ENCODE peak calls at places on chromosome 2, in seven cellular contexts. N, U, C, M, Q, G and D are unnamed samples.

GRCh38 chr2:189751080-189751658 is 11.4 kb downstream of the OSGEPL1 start:
- DNase-seq in N (peak), M (peak), U (peak), C (no peak), Q (peak), G (no peak), D (peak)

GRCh38 chr2:7012141-7012809 is 95.1 kb downstream of the RNF144A start:
- DNase-seq in Q (no peak), G (no peak), U (no peak), M (no peak), N (peak), C (no peak), D (no peak)

GRCh38 chr2:225190987-225191386 is 148.7 kb upstream of the DOCK10 start:
- DNase-seq in Q (no peak), U (no peak), M (no peak), C (no peak), G (no peak), N (no peak), D (no peak)

GRCh38 chr2:128783896-128784295 is 465.2 kb upstream of the HS6ST1 start:
- DNase-seq in G (peak), C (no peak), U (no peak), Q (no peak), N (no peak), M (no peak), D (no peak)

GRCh38 chr2:81299841-81300240 is 995.3 kb upstream of the LRRTM1 start:
- DNase-seq in G (no peak), M (no peak), U (no peak), C (no peak), N (no peak), Q (no peak), D (no peak)

GRCh38 chr2:10002087-10002486 is 41.3 kb upstream of the KLF11 start:
- DNase-seq in U (no peak), N (no peak), M (no peak), C (no peak), G (no peak), Q (no peak), D (no peak)

GRCh38 chr2:168025487-168026203 is 221.8 kb downstream of the STK39 start:
- DNase-seq in M (peak), G (no peak), Q (peak), C (no peak), U (no peak), N (no peak), D (no peak)

GRCh38 chr2:168146892-168147810 is 100.2 kb downstream of the STK39 start:
- DNase-seq in G (no peak), N (no peak), C (no peak), U (no peak), M (no peak), Q (no peak), D (no peak)

GRCh38 chr2:145617420-145617819 is 1097.5 kb upstream of the ZEB2 start:
- DNase-seq in C (no peak), M (no peak), U (no peak), N (no peak), Q (no peak), G (no peak), D (no peak)

GRCh38 chr2:230995821-230996220 is at the start of gene SPATA3:
- DNase-seq in C (no peak), G (no peak), Q (no peak), M (no peak), U (no peak), N (no peak), D (no peak)

GRCh38 chr2:207490441-207490840 is 39.3 kb upstream of the CREB1 start:
- DNase-seq in N (no peak), M (no peak), C (no peak), U (no peak), G (no peak), Q (no peak), D (no peak)

DNA sequence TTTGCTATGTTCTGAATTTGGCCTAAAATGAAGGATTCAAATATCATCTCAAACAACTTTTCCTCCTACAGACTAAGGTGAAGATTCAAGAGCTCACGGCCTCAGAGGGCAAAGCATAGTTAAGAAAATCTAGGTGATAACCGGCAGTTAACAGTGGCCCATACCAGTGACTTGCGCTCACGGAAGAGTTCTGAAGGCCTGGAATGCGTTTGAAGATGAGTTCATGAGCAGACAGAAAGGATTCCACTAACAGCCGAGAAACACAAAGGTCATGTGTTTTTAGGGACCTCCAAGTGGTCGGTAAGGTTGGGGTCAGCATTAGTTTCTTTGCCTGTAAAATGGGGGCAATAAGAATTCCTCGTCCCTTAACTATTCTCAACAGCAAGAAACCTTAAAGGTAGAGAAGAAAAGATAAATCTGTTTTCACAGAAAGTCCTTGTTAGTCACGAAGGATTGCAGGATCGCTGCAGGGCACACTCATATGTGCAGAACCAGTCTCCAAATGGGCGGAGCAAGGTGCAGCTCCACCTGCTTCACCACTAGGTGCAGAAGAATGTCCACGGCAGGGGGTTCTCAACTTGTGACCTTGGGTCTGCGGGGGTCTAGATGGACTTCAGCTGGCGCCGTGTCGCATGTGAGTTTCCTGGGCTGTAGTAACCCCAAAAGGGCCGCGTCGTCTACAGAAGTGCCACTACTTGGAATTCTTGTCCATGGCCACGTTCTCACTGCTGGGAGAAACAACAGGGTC is 708 bp upstream of the RPIA start:
- DNase-seq in U (no peak), M (peak), N (no peak), Q (no peak), C (peak), G (peak), D (peak)
- TF ChIP-seq CTCF in U (no peak), M (no peak), N (peak), Q (no peak), C (no peak), G (no peak), D (no peak)

DNA sequence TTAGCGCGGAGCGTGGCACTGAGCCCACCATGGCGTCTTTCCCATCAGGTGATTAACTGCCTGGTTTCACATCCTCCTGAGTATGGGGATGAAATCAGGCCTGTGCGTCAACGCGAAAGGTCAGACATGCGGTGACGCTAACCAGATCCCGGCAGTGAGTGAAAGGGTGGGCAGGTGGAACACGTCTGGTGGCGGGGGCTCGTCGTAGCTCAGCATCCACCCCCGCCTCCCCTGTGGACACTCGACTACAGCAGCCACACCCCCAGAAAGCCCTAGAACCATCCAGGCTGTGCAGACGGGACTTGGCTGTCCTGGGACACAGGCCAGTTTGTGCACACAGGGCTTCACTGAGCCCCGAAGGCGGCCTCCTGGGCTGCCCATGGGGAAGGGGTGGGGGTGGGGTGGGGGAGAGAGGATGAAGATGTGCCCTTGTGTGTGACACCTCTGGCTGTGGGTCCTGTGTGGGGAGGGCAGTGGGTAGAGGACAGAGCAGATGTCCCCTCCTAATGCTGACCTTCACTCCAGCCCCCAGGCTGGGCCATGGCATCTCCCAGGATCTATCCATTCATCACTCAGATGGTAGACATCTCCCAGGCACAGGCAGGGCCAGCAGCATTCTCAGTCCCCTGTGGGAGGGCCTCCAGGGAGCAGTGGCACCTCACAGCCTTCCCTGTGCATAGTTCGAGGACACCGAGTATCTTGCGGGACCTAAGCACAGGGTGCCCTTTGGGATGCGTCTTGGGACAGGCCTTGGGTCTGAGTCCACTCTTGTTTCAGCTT is 27.5 kb downstream of the RAMP1 start:
- DNase-seq in N (peak), M (no peak), U (no peak), Q (no peak), G (no peak), C (peak), D (no peak)
- TF ChIP-seq CTCF in N (no peak), M (no peak), U (no peak), Q (no peak), G (no peak), C (no peak), D (no peak)

GRCh38 chr2:229713371-229714079 is 830 bp downstream of the DNER start:
- DNase-seq in C (no peak), U (no peak), N (peak), Q (no peak), G (no peak), M (peak), D (peak)
- TF ChIP-seq CTCF in C (no peak), U (no peak), N (no peak), Q (peak), G (no peak), M (peak), D (no peak)

GRCh38 chr2:217477583-217477982 is 525.2 kb downstream of the TNS1 start:
- DNase-seq in U (no peak), C (no peak), N (no peak), G (no peak), M (no peak), Q (no peak), D (no peak)
- TF ChIP-seq CTCF in U (no peak), C (no peak), N (no peak), G (no peak), M (no peak), Q (no peak), D (no peak)

GRCh38 chr2:182101263-182101662 is 115.6 kb downstream of the PPP1R1C start:
- DNase-seq in Q (no peak), G (no peak), M (peak), U (no peak), C (no peak), N (no peak), D (no peak)
- TF ChIP-seq CTCF in Q (peak), G (no peak), M (peak), U (peak), C (no peak), N (peak), D (no peak)